ENCODE peak calls at places on chromosome 17, in six cellular contexts. P is SK-N-SH, L is HCT116, X is K562, I is HepG2, B is GM12878. T is an unnamed sample.

GRCh38 chr17:55402374-55402773 is 19.3 kb downstream of the MMD start:
- DNase-seq in P (no peak), X (peak), I (no peak), B (no peak), L (peak), T (no peak)

GRCh38 chr17:50423553-50424159 is 2.4 kb upstream of the ACSF2 start:
- DNase-seq in L (peak), I (peak), P (no peak), B (no peak), X (peak), T (peak)

GRCh38 chr17:39195568-39196160 is 1.8 kb downstream of the CACNB1 start:
- DNase-seq in B (no peak), P (no peak), I (no peak), L (no peak), X (no peak), T (no peak)

GRCh38 chr17:78822552-78822951 is 18.1 kb downstream of the USP36 start:
- DNase-seq in I (no peak), X (no peak), B (no peak), L (no peak), P (peak), T (no peak)

GRCh38 chr17:2107506-2107905 is 52.6 kb downstream of the HIC1 start:
- DNase-seq in P (no peak), B (no peak), I (no peak), L (no peak), X (no peak), T (no peak)

GRCh38 chr17:32591428-32591827 is 104.6 kb downstream of the CDK5R1 start:
- DNase-seq in P (no peak), X (no peak), B (no peak), L (no peak), I (no peak), T (no peak)

GRCh38 chr17:56679767-56680422 is 86.4 kb downstream of the NOG start:
- DNase-seq in P (no peak), L (no peak), B (no peak), X (no peak), I (no peak), T (no peak)

GRCh38 chr17:31595666-31596381 is 204.3 kb downstream of the RAB11FIP4 start:
- DNase-seq in B (no peak), X (no peak), P (no peak), L (no peak), I (no peak), T (no peak)

GRCh38 chr17:75447951-75448856 is 8.2 kb upstream of the TMEM94 start:
- DNase-seq in B (no peak), X (peak), P (no peak), I (peak), L (no peak), T (no peak)

GRCh38 chr17:12618557-12618956 is 47.1 kb upstream of the MYOCD start:
- DNase-seq in X (no peak), B (no peak), I (no peak), P (no peak), L (no peak), T (no peak)

GRCh38 chr17:60751884-60752283 is 74.2 kb downstream of the BCAS3 start:
- DNase-seq in P (no peak), B (no peak), X (no peak), L (no peak), I (no peak), T (no peak)

GRCh38 chr17:76528528-76529223 is 8.8 kb downstream of the CYGB start:
- DNase-seq in B (no peak), I (no peak), P (peak), L (no peak), X (peak), T (no peak)

GRCh38 chr17:28725166-28725659 is 820 bp downstream of the TLCD1 start:
- DNase-seq in X (peak), P (no peak), I (peak), B (no peak), L (peak), T (peak)

DNA sequence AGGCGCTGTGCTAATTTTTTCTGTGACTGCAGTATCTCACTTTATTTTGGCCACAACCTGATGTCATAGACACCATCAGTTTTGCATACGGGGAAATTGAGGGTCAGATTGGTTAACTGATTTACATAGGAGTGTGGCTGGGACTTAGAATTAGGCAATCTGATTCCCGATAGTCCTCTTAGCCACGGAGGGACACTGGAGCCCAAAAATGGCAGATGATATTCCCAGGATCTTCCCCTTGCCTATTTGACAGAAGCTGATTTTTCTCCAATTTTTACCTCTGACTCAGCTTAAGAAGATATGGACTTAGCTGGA is 1.3 kb downstream of the CPD start:
- DNase-seq in P (no peak), L (no peak), B (peak), I (no peak), X (no peak), T (no peak)
- H2AFZ ChIP-seq in P (peak), L (no peak), B (no peak), I (no peak), X (no peak), T (no peak)

DNA sequence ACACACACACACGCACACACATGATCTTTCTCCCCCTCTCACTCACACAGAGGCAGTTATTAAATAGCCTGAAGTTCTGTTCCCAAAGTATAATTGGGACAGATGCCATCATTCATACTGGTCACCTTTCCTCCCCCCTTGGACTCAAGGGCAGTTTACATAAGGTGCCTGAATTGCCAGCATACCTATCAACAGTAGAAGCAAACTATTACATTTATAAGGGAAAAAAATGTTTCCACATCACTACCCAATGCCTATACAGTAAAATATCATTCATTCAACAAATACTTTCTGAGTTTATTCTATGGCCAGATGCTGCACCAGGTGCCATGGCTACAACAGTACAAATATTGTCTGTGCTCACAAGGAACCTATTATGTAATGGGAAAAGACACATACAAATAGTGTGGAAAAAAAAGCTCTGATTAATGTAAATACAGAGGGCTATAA is 6.3 kb downstream of the CNTD1 start:
- DNase-seq in I (peak), P (no peak), L (no peak), B (no peak), X (no peak), T (no peak)
- TF ChIP-seq REST in I (no peak), P (no peak), L (no peak), B (no peak), X (no peak), T (no peak)

GRCh38 chr17:63944736-63945499 is 12.8 kb upstream of the CD79B start:
- DNase-seq in P (no peak), I (no peak), X (no peak), B (no peak), L (no peak), T (no peak)

GRCh38 chr17:63945851-63946439 is 13.8 kb upstream of the CD79B start:
- DNase-seq in B (no peak), P (no peak), X (no peak), I (peak), L (no peak), T (no peak)

GRCh38 chr17:63948521-63948920 is 16.4 kb upstream of the CD79B start:
- DNase-seq in L (no peak), I (no peak), X (no peak), P (no peak), B (no peak), T (no peak)

GRCh38 chr17:63947711-63948330 is 15.7 kb upstream of the CD79B start:
- DNase-seq in L (no peak), B (no peak), X (no peak), I (no peak), P (no peak), T (no peak)

GRCh38 chr17:63946440-63947363 is 14.6 kb upstream of the CD79B start:
- DNase-seq in I (peak), B (no peak), P (peak), L (peak), X (peak), T (peak)
- H3K27ac ChIP-seq in I (no peak), B (peak), P (no peak), L (no peak), X (no peak), T (no peak)

DNA sequence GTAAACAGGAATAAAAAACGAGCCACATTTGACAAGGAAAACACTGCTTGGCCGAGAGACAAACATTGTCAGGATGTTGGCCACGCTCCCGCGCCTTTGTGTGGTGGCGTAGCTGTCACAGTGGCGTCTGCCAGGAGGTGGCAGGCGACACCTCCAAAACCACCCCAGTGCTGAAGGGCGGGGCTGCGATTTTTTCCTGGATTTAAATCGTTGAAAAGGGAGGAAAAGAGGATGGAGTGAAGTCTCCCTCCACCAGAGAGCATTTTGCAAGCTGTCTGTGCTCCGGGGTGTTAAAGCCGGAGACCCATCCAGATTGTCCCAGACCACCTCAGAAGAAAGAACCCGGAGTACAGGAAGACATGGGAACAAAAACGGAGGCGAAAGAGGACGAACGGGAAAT is 12.7 kb downstream of the MRM3 start:
- DNase-seq in X (peak), B (no peak), I (peak), L (peak), P (peak), T (peak)
- H2AFZ ChIP-seq in X (no peak), B (peak), I (no peak), L (no peak), P (no peak), T (no peak)

DNA sequence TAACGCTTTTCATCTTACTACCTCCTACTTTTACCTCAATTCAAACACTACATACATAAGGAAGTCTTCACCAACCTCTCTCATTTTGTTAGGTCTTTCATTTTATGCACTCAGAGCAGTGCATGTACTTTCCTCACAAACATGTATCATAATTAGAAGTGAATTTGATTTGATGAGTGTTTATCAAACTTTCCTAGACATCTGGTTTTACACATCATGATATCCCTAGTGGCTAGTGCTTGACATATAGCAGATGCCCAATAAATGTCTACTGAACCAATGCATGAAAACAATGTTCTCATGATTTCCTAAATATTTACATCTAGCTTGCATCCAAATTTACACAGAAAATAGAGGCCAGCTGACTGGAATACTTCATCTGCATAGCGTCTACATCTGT is 323.4 kb upstream of the KIF2B start:
- DNase-seq in X (no peak), L (no peak), P (peak), B (no peak), I (no peak), T (no peak)
- TF ChIP-seq REST in X (no peak), L (no peak), P (no peak), B (no peak), I (no peak), T (no peak)

GRCh38 chr17:750431-751037 is 1.5 kb downstream of the GEMIN4 start:
- DNase-seq in P (no peak), I (no peak), B (no peak), X (peak), L (no peak), T (no peak)
- H3K27ac ChIP-seq in P (no peak), I (peak), B (peak), X (peak), L (no peak), T (no peak)

T was measured in GM23338.